ENCODE peak calls at places on chromosomes 7 and 10, in four cellular contexts. One of them, this sample, is unnamed.

GRCh38 chr10:101894266-101894665 is 50.7 kb upstream of the KCNIP2 start:
- DNase-seq in dorsolateral prefrontal cortex: no peak
- DNase-seq in tibial nerve: no peak
- DNase-seq in IMR-90: no peak
- DNase-seq in this sample: no peak

GRCh38 chr7:98800996-98801395 is 68.8 kb downstream of the TMEM130 start:
- DNase-seq in dorsolateral prefrontal cortex: no peak
- DNase-seq in tibial nerve: no peak
- DNase-seq in IMR-90: no peak
- DNase-seq in this sample: no peak

GRCh38 chr7:47518827-47519226 is 63.1 kb downstream of the TNS3 start:
- DNase-seq in dorsolateral prefrontal cortex: peak; percentile 18
- DNase-seq in tibial nerve: no peak
- DNase-seq in IMR-90: peak; percentile 79
- DNase-seq in this sample: no peak

GRCh38 chr10:92103376-92104084 is 180.0 kb downstream of the BTAF1 start:
- DNase-seq in dorsolateral prefrontal cortex: no peak
- DNase-seq in tibial nerve: no peak
- DNase-seq in IMR-90: peak; percentile 79
- DNase-seq in this sample: no peak

GRCh38 chr10:92014620-92015019 is 91.0 kb downstream of the BTAF1 start:
- DNase-seq in dorsolateral prefrontal cortex: no peak
- DNase-seq in tibial nerve: no peak
- DNase-seq in IMR-90: no peak
- DNase-seq in this sample: no peak

GRCh38 chr7:67992287-67992686 is 995.7 kb downstream of the TYW1 start:
- DNase-seq in dorsolateral prefrontal cortex: no peak
- DNase-seq in tibial nerve: no peak
- DNase-seq in IMR-90: no peak
- DNase-seq in this sample: no peak

GRCh38 chr10:21317902-21318301 is 207.6 kb downstream of the SKIDA1 start:
- DNase-seq in dorsolateral prefrontal cortex: no peak
- DNase-seq in tibial nerve: no peak
- DNase-seq in IMR-90: peak; percentile 97
- DNase-seq in this sample: no peak

GRCh38 chr7:2024227-2024918 is 208.4 kb downstream of the MAD1L1 start:
- DNase-seq in dorsolateral prefrontal cortex: peak; percentile 26
- DNase-seq in tibial nerve: no peak
- DNase-seq in IMR-90: no peak
- DNase-seq in this sample: peak; percentile 5

GRCh38 chr10:130573446-130573845 is 437.3 kb downstream of the GLRX3 start:
- DNase-seq in dorsolateral prefrontal cortex: no peak
- DNase-seq in tibial nerve: no peak
- DNase-seq in IMR-90: no peak
- DNase-seq in this sample: no peak

GRCh38 chr7:4837814-4838625 is 23.8 kb downstream of the PAPOLB start:
- DNase-seq in dorsolateral prefrontal cortex: no peak
- DNase-seq in tibial nerve: no peak
- DNase-seq in IMR-90: no peak
- DNase-seq in this sample: no peak

GRCh38 chr7:25389489-25390106 is 161.3 kb upstream of the NPVF start:
- DNase-seq in dorsolateral prefrontal cortex: no peak
- DNase-seq in tibial nerve: peak; percentile 56
- DNase-seq in IMR-90: peak; percentile 42
- DNase-seq in this sample: no peak

GRCh38 chr10:90420637-90421318 is 437.1 kb downstream of the HTR7 start:
- DNase-seq in dorsolateral prefrontal cortex: no peak
- DNase-seq in tibial nerve: no peak
- DNase-seq in IMR-90: no peak
- DNase-seq in this sample: no peak

GRCh38 chr7:142248166-142249160 is 9.4 kb downstream of the PRSS58 start:
- DNase-seq in dorsolateral prefrontal cortex: no peak
- DNase-seq in tibial nerve: no peak
- DNase-seq in IMR-90: no peak
- DNase-seq in this sample: no peak

DNA sequence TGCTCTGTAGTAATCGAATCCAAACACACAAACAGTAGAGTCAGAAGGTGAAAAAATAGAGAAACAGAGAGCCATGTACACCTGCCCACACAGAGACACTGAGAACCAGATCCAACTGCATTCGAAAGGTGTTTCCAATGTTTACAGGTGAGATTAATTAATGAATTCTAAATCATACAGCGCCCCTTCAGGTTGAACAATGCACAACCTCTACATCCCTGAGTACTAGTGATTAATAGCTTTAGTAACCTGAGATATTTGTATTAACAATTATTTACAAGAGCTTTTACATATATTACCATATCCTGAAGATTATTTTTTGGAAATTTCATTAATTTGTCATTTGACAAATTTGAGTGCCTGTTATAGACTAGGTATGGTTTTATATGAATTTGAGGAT is 7.6 kb upstream of the MRC1 start:
- DNase-seq in dorsolateral prefrontal cortex: no peak
- DNase-seq in tibial nerve: no peak
- DNase-seq in IMR-90: no peak
- DNase-seq in this sample: no peak
- TF ChIP-seq CTCF in dorsolateral prefrontal cortex: no peak
- TF ChIP-seq CTCF in tibial nerve: no peak
- TF ChIP-seq CTCF in IMR-90: no peak
- TF ChIP-seq CTCF in this sample: peak; percentile 25

DNA sequence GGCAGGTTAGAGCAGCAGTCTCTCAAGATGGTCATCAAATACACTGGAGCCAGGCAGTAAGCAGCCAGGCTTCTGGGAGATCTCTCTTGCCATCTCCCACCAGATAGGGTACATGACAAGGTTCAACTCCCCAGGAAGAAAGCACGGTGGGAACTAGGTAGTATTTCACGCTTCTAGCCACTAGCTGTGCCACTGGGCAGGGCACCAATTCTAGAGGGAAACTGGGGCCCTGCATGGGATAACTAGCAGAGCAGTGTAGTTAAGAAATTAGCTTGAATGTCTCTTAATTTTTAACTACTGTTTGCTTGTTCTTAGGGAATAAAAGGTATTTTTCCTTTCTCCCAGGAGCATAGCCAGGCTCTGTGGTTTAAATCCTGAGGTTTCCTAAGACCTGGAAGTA is 7.7 kb upstream of the GPAM start:
- DNase-seq in dorsolateral prefrontal cortex: no peak
- DNase-seq in tibial nerve: no peak
- DNase-seq in IMR-90: no peak
- DNase-seq in this sample: no peak
- TF ChIP-seq CTCF in dorsolateral prefrontal cortex: no peak
- TF ChIP-seq CTCF in tibial nerve: no peak
- TF ChIP-seq CTCF in IMR-90: no peak
- TF ChIP-seq CTCF in this sample: no peak

GRCh38 chr10:15053061-15053460 is 9.3 kb downstream of the OLAH start:
- DNase-seq in dorsolateral prefrontal cortex: no peak
- DNase-seq in tibial nerve: no peak
- DNase-seq in IMR-90: no peak
- DNase-seq in this sample: no peak
- TF ChIP-seq CTCF in dorsolateral prefrontal cortex: no peak
- TF ChIP-seq CTCF in tibial nerve: no peak
- TF ChIP-seq CTCF in IMR-90: no peak
- TF ChIP-seq CTCF in this sample: no peak

GRCh38 chr7:69019437-69019836 is 578.8 kb upstream of the AUTS2 start:
- DNase-seq in dorsolateral prefrontal cortex: no peak
- DNase-seq in tibial nerve: no peak
- DNase-seq in IMR-90: no peak
- DNase-seq in this sample: no peak

DNA sequence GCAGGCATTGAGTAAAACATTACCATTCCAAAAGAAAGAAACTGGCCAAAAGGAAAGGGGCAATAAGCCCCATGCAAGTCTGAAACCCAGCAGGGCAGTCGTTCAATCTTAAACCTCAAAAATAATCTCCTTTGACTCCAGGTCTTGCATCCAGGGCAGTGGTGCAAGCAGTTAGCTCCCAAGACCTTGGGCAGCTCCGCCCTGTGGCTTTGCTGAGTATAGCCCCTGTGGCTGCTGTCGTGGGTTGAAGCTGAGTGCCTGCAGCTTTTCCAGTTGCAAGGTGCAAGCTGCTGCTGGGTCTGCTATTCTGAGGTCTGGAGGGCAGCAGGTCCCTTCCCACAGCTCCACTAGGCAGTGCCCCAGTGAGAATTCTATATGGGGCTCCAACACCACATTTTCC is 580.1 kb upstream of the AUTS2 start:
- DNase-seq in dorsolateral prefrontal cortex: no peak
- DNase-seq in tibial nerve: no peak
- DNase-seq in IMR-90: no peak
- DNase-seq in this sample: no peak
- TF ChIP-seq CTCF in dorsolateral prefrontal cortex: no peak
- TF ChIP-seq CTCF in tibial nerve: no peak
- TF ChIP-seq CTCF in IMR-90: no peak
- TF ChIP-seq CTCF in this sample: no peak

DNA sequence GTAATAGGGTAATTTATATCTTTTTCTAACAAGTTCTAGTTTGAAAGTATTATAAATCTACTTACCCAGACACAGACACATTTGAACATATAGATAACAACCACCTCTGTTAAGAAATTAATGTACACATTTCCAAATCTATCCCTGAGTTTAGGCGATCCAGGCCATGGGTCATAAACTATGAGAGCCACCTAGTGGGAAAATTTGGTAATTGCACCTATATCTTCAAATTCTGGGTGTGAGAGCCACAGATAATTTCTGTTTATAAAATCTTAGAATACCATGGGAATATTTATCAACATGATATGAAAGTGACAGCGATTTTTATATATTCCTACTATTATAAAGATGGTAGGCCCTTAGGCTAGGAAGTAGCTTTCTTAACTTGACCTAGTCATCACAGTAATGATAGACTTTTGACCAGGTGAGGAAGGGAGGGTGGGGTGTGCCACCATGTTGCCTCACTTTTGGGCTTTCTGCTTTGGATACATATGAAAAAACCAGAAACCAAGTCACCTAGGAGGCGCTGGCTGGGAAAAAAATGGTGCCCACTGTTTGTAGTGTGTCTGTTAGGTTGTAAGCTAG is 8.0 kb upstream of the EPHA1 start:
- DNase-seq in dorsolateral prefrontal cortex: no peak
- DNase-seq in tibial nerve: peak; percentile 55
- DNase-seq in IMR-90: peak; percentile 53
- DNase-seq in this sample: no peak
- TF ChIP-seq CTCF in dorsolateral prefrontal cortex: peak; percentile 92
- TF ChIP-seq CTCF in tibial nerve: peak; percentile 74
- TF ChIP-seq CTCF in IMR-90: peak; percentile 73
- TF ChIP-seq CTCF in this sample: peak; percentile 95